ENCODE peak calls at places on chromosomes 1 and 21, in seven cellular contexts. W is SK-N-SH, H is HepG2, I is HCT116, X is K562, G is GM12878, C is H1. R is an unnamed sample.

GRCh38 chr1:161726631-161727342 is 5.4 kb downstream of the FCRLB start:
- DNase-seq in C (no peak), G (no peak), H (peak; percentile 55), I (peak; percentile 56), X (peak; percentile 95), W (peak; percentile 96), R (peak; percentile 49)

GRCh38 chr1:62685431-62685859 is 2.7 kb downstream of the DOCK7 start:
- DNase-seq in H (no peak), I (no peak), W (no peak), G (no peak), C (no peak), X (peak; percentile 34), R (no peak)

GRCh38 chr1:161510477-161510876 is 5.2 kb downstream of the FCGR2A start:
- DNase-seq in C (no peak), I (no peak), G (no peak), W (no peak), X (no peak), H (no peak), R (no peak)

GRCh38 chr1:159854693-159855192 is 7.7 kb downstream of the VSIG8 start:
- DNase-seq in W (peak; percentile 88), C (no peak), I (peak; percentile 54), G (no peak), H (peak; percentile 7), X (peak; percentile 40), R (peak; percentile 87)

GRCh38 chr1:165508291-165508690 is 35.5 kb upstream of the LRRC52 start:
- DNase-seq in X (no peak), G (no peak), C (no peak), I (no peak), H (no peak), W (no peak), R (no peak)

GRCh38 chr1:72397786-72398185 is 115.4 kb upstream of the NEGR1 start:
- DNase-seq in X (no peak), C (no peak), G (no peak), I (no peak), W (no peak), H (no peak), R (no peak)

GRCh38 chr1:56095924-56096655 is 483.3 kb downstream of the PLPP3 start:
- DNase-seq in X (no peak), G (no peak), C (no peak), H (no peak), W (no peak), I (no peak), R (no peak)

GRCh38 chr21:29523646-29524045 is 224.9 kb downstream of the BACH1 start:
- DNase-seq in X (no peak), G (no peak), C (no peak), H (no peak), W (no peak), I (no peak), R (no peak)

GRCh38 chr1:74623716-74624115 is 49.9 kb downstream of the ERICH3 start:
- DNase-seq in W (no peak), C (no peak), H (no peak), G (no peak), I (no peak), X (no peak), R (no peak)

GRCh38 chr1:74629283-74629682 is 44.3 kb downstream of the ERICH3 start:
- DNase-seq in W (no peak), I (no peak), H (no peak), G (no peak), C (peak; percentile 21), X (no peak), R (no peak)
- TF ChIP-seq JUND in W (no peak), I (no peak), H (no peak), G (no peak), C (no peak), X (no peak), R (no peak)

GRCh38 chr1:40857737-40858136 is 4.4 kb downstream of the CITED4 start:
- DNase-seq in I (no peak), X (no peak), W (no peak), C (no peak), G (no peak), H (no peak), R (no peak)

GRCh38 chr1:40856116-40856515 is 6.0 kb downstream of the CITED4 start:
- DNase-seq in H (no peak), W (no peak), G (no peak), X (no peak), C (no peak), I (no peak), R (no peak)

GRCh38 chr1:40856656-40857302 is 5.4 kb downstream of the CITED4 start:
- DNase-seq in X (no peak), C (no peak), W (no peak), H (no peak), G (no peak), I (no peak), R (no peak)

GRCh38 chr1:40853113-40853999 is 8.8 kb downstream of the CITED4 start:
- DNase-seq in I (no peak), W (no peak), X (no peak), C (no peak), G (no peak), H (no peak), R (no peak)

GRCh38 chr1:40855513-40855912 is 6.7 kb downstream of the CITED4 start:
- DNase-seq in I (no peak), C (no peak), W (no peak), G (no peak), X (no peak), H (peak; percentile 22), R (no peak)
- TF ChIP-seq JUND in I (no peak), C (no peak), W (no peak), G (no peak), X (no peak), H (no peak), R (no peak)

GRCh38 chr1:226976671-226977287 is 36.7 kb downstream of the COQ8A start:
- DNase-seq in X (no peak), C (no peak), G (no peak), W (no peak), I (no peak), H (no peak), R (no peak)

GRCh38 chr1:226975259-226975908 is 35.3 kb downstream of the COQ8A start:
- DNase-seq in I (no peak), G (no peak), H (no peak), W (no peak), C (no peak), X (no peak), R (no peak)

GRCh38 chr1:226974544-226975258 is 34.6 kb downstream of the COQ8A start:
- DNase-seq in W (no peak), H (peak; percentile 83), C (no peak), X (no peak), G (no peak), I (no peak), R (no peak)

GRCh38 chr1:226977288-226977972 is 37.3 kb downstream of the COQ8A start:
- DNase-seq in H (no peak), C (no peak), X (no peak), W (no peak), I (no peak), G (no peak), R (no peak)

DNA sequence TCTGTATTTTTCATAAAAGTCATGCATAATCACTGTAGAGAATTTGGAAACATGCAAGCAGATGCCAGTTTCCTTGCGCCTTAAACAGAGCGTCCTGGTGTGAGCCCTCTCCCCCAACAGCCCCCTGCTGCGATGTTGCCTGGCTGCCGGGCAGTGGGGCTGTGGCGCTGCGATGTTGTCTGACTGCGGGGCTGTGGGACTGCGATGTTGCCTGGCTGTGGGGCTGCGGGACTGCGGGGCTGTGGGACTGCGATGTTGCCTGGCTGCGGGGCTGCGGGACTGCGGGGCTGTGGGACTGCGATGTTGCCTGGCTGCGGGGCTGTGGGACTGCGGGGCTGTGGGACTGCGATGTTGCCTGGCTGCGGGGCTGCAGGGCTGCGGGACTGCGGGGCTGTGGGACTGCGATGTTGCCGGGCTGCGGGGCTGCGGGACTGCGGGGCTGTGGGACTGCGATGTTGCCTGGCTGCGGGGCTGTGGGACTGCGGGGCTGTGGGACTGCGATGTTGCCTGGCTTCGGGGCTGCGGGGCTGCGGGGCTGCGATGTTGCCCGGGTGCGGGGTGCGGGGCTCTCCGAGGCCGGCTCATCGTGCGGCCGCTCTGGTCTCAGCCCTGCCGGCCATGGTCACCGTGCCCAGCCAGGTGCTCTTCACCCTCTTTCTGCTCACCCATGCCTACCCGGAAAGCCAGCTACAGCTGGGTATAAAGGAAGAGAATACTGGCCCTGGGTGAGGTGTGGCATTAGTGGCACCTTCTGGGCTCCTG is 36.0 kb downstream of the COQ8A start:
- DNase-seq in H (no peak), G (no peak), C (no peak), X (no peak), W (no peak), I (no peak), R (no peak)
- TF ChIP-seq JUND in H (no peak), G (no peak), C (no peak), X (no peak), W (no peak), I (no peak), R (no peak)

GRCh38 chr1:47761974-47762373 is 235.2 kb downstream of the TRABD2B start:
- DNase-seq in H (no peak), G (no peak), C (no peak), W (no peak), X (no peak), I (no peak), R (no peak)

GRCh38 chr1:47758341-47759237 is 238.6 kb downstream of the TRABD2B start:
- DNase-seq in X (no peak), H (no peak), I (no peak), W (no peak), C (no peak), G (no peak), R (no peak)

GRCh38 chr1:47761201-47761930 is 235.8 kb downstream of the TRABD2B start:
- DNase-seq in I (no peak), W (no peak), G (no peak), X (no peak), H (no peak), C (no peak), R (no peak)

GRCh38 chr1:47760248-47760629 is 236.9 kb downstream of the TRABD2B start:
- DNase-seq in H (no peak), I (no peak), X (no peak), C (no peak), W (no peak), G (no peak), R (no peak)

DNA sequence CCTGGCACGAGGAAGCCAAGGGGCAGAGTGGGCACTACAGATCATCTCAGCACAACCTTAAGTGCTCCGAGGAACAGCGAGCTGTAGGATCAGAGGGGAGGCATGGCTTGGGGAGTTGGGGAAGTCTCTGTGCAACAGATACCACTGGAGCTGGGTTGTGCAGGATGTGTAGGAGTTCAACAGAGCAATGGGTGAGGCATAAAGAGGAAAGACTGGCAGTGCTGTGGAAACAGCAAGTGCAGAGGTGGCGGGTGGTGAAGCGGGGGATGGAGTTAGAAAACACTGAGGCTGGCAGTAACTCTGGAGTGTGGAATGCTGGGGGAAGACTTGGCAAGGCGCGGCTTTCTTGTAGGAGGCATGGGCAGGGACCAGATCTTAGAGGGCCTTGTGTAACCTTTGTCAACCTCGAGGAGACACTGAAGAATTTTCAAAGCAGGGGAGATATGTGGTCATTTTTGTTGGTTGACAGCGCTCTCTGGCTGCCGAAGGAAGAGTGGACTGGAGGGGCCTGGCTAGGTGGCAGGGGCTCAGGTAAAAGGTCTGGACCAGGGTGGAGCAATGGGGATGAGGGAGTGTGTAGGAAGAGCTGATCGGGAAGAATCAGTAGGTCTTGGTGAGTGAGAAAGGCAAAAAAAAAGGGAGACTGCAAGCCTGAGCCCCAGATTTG is 237.5 kb downstream of the TRABD2B start:
- DNase-seq in G (no peak), C (no peak), I (no peak), H (no peak), W (no peak), X (no peak), R (no peak)
- TF ChIP-seq JUND in G (no peak), C (no peak), I (no peak), H (no peak), W (no peak), X (no peak), R (no peak)

GRCh38 chr1:94349853-94350252 is 68.3 kb upstream of the ABCD3 start:
- DNase-seq in G (no peak), W (no peak), H (no peak), I (no peak), C (no peak), X (no peak), R (no peak)
- TF ChIP-seq JUND in G (no peak), W (no peak), H (no peak), I (no peak), C (no peak), X (no peak), R (no peak)